ENCODE peak calls at places on chromosomes 16 and 17, in ten cellular contexts. N, Y, E, H, A, F, O, W, I and M are unnamed samples.

GRCh38 chr17:30343741-30344140 is 9.9 kb upstream of the TMIGD1 start:
- DNase-seq in N (no peak), Y (no peak), E (no peak), H (no peak), A (no peak), F (no peak), O (no peak), W (no peak), I (no peak), M (peak)

GRCh38 chr17:61362852-61363600 is 36.6 kb upstream of the TBX2 start:
- DNase-seq in N (no peak), Y (no peak), E (no peak), H (no peak), A (no peak), F (no peak), O (no peak), W (no peak), I (no peak), M (no peak)

GRCh38 chr16:11677451-11677951 is 9.2 kb downstream of the SNN start:
- DNase-seq in N (no peak), Y (no peak), E (no peak), H (peak), A (no peak), F (no peak), O (peak), W (no peak), I (no peak), M (no peak)

GRCh38 chr16:81641403-81642106 is 137.5 kb upstream of the PLCG2 start:
- DNase-seq in N (peak), Y (no peak), E (no peak), H (no peak), A (no peak), F (no peak), O (no peak), W (no peak), I (no peak), M (no peak)

GRCh38 chr16:86343111-86343642 is 167.2 kb upstream of the FOXF1 start:
- DNase-seq in N (no peak), Y (peak), E (no peak), H (no peak), A (no peak), F (peak), O (peak), W (no peak), I (no peak), M (no peak)

GRCh38 chr17:19237389-19238166 is 412 bp downstream of the EPN2 start:
- DNase-seq in N (no peak), Y (no peak), E (no peak), H (peak), A (peak), F (no peak), O (peak), W (no peak), I (no peak), M (no peak)

GRCh38 chr17:78421534-78422266 is 43.3 kb downstream of the PGS1 start:
- DNase-seq in N (no peak), Y (peak), E (peak), H (peak), A (peak), F (peak), O (peak), W (no peak), I (no peak), M (peak)

GRCh38 chr16:4788489-4788889 is 344 bp upstream of the SEPTIN12 start:
- DNase-seq in N (no peak), Y (no peak), E (no peak), H (no peak), A (no peak), F (no peak), O (no peak), W (no peak), I (no peak), M (no peak)

GRCh38 chr17:82283208-82283749 is 9.8 kb upstream of the CSNK1D start:
- DNase-seq in N (peak), Y (peak), E (no peak), H (no peak), A (peak), F (peak), O (peak), W (no peak), I (no peak), M (no peak)

GRCh38 chr16:27367463-27368357 is 34.3 kb upstream of the IL21R start:
- DNase-seq in N (no peak), Y (peak), E (peak), H (peak), A (peak), F (peak), O (peak), W (peak), I (peak), M (peak)

GRCh38 chr16:49519008-49519656 is 145.5 kb downstream of the C16orf78 start:
- DNase-seq in N (no peak), Y (no peak), E (no peak), H (no peak), A (no peak), F (no peak), O (no peak), W (no peak), I (no peak), M (no peak)

GRCh38 chr17:65662166-65662565 is 100.7 kb upstream of the AXIN2 start:
- DNase-seq in N (no peak), Y (no peak), E (no peak), H (no peak), A (no peak), F (peak), O (no peak), W (no peak), I (no peak), M (no peak)

GRCh38 chr16:66705790-66706505 is 9.4 kb upstream of the CMTM4 start:
- DNase-seq in N (no peak), Y (no peak), E (no peak), H (no peak), A (no peak), F (peak), O (peak), W (no peak), I (no peak), M (no peak)

GRCh38 chr17:40325156-40326013 is 16.4 kb downstream of the RARA start:
- DNase-seq in N (no peak), Y (no peak), E (no peak), H (peak), A (no peak), F (no peak), O (no peak), W (no peak), I (no peak), M (no peak)

GRCh38 chr16:65548470-65548869 is 426.6 kb upstream of the CDH11 start:
- DNase-seq in N (no peak), Y (no peak), E (no peak), H (no peak), A (no peak), F (peak), O (peak), W (no peak), I (no peak), M (no peak)